ENCODE peak calls at places on chromosome 18, in nine cellular contexts. B, C, G, D, M, J, Z, X and H are unnamed samples.

GRCh38 chr18:12008181-12008767 is 27.0 kb downstream of the IMPA2 start:
- DNase-seq in M (no peak), X (no peak), C (no peak), G (no peak), B (no peak), D (no peak), J (no peak), Z (no peak), H (no peak)

GRCh38 chr18:7205346-7205745 is 25.5 kb upstream of the LRRC30 start:
- DNase-seq in Z (no peak), B (no peak), G (no peak), C (no peak), X (no peak), J (no peak), M (no peak), D (no peak), H (no peak)

GRCh38 chr18:48802543-48803428 is 148.0 kb downstream of the SMAD7 start:
- DNase-seq in X (no peak), M (peak; percentile 16), Z (no peak), G (no peak), J (peak; percentile 16), C (no peak), D (no peak), B (no peak), H (peak; percentile 71)

GRCh38 chr18:32435631-32436500 is 34.8 kb downstream of the GAREM1 start:
- DNase-seq in Z (no peak), J (no peak), X (no peak), G (no peak), D (no peak), M (no peak), C (no peak), B (no peak), H (peak; percentile 41)

GRCh38 chr18:13223341-13224148 is 5.0 kb downstream of the LDLRAD4 start:
- DNase-seq in J (no peak), D (no peak), M (no peak), B (no peak), G (no peak), X (no peak), Z (no peak), C (no peak), H (no peak)

GRCh38 chr18:27750014-27750413 is 426.9 kb downstream of the CDH2 start:
- DNase-seq in B (no peak), Z (peak; percentile 74), D (peak; percentile 79), C (no peak), M (no peak), X (no peak), G (no peak), J (peak; percentile 69), H (peak; percentile 83)

GRCh38 chr18:54822872-54823845 is 5.1 kb upstream of the RAB27B start:
- DNase-seq in X (no peak), G (no peak), C (no peak), Z (peak; percentile 41), J (no peak), M (no peak), B (no peak), D (peak; percentile 95), H (peak; percentile 96)

GRCh38 chr18:23998811-23999210 is 15.7 kb upstream of the TTC39C start:
- DNase-seq in J (no peak), X (peak; percentile 53), C (peak; percentile 96), B (no peak), Z (peak; percentile 57), D (peak; percentile 95), M (no peak), G (no peak), H (no peak)

GRCh38 chr18:13810950-13811485 is 12.9 kb upstream of the MC5R start:
- DNase-seq in X (no peak), D (peak; percentile 35), J (no peak), Z (no peak), G (no peak), B (no peak), C (no peak), M (no peak), H (no peak)

GRCh38 chr18:9094307-9095226 is 7.9 kb upstream of the NDUFV2 start:
- DNase-seq in Z (peak; percentile 43), G (no peak), X (no peak), C (no peak), M (no peak), B (no peak), D (peak; percentile 57), J (no peak), H (peak; percentile 68)

GRCh38 chr18:6741290-6741689 is 11.8 kb downstream of the ARHGAP28 start:
- DNase-seq in J (no peak), Z (no peak), D (peak; percentile 78), G (no peak), C (no peak), M (no peak), B (no peak), X (no peak), H (peak; percentile 93)

GRCh38 chr18:58635891-58636290 is 7.0 kb upstream of the ALPK2 start:
- DNase-seq in J (no peak), G (no peak), C (no peak), B (no peak), D (peak; percentile 82), Z (no peak), M (no peak), X (no peak), H (peak; percentile 88)

GRCh38 chr18:13915973-13916372 is 637 bp upstream of the MC2R start:
- DNase-seq in M (no peak), Z (no peak), D (no peak), G (no peak), C (peak; percentile 61), B (no peak), X (no peak), J (no peak), H (no peak)

GRCh38 chr18:21336846-21337245 is 94.8 kb downstream of the GREB1L start:
- DNase-seq in Z (no peak), J (no peak), C (no peak), X (no peak), B (no peak), D (no peak), M (no peak), G (no peak), H (no peak)